ENCODE peak calls at places on chromosomes 16 and 17, in six cellular contexts. J, X, B, N, A and G are unnamed samples.
A peak's percentile ranks its signal among the peaks of the same experiment; 100 is the strongest.

GRCh38 chr16:57621521-57622268 is 6.7 kb upstream of the ADGRG1 start:
- DNase-seq in A (peak; percentile 60), N (no peak), J (no peak), B (no peak), X (no peak), G (peak; percentile 61)

GRCh38 chr17:30415491-30415890 is 36.8 kb downstream of the CPD start:
- DNase-seq in N (no peak), X (no peak), A (no peak), B (no peak), J (no peak), G (no peak)

GRCh38 chr16:30350134-30350871 is 4.8 kb downstream of the CD2BP2 start:
- DNase-seq in N (no peak), B (no peak), J (no peak), X (no peak), A (peak; percentile 4), G (no peak)

GRCh38 chr16:70563571-70563970 is 40.0 kb downstream of the SF3B3 start:
- DNase-seq in N (no peak), J (no peak), X (no peak), B (no peak), A (no peak), G (no peak)

GRCh38 chr16:81088836-81089235 is 7.4 kb downstream of the GCSH start:
- DNase-seq in X (no peak), J (no peak), N (no peak), A (no peak), B (no peak), G (no peak)

GRCh38 chr16:56294014-56294413 is 102.7 kb downstream of the GNAO1 start:
- DNase-seq in B (no peak), J (no peak), X (no peak), N (no peak), A (no peak), G (no peak)

GRCh38 chr16:49085689-49086088 is 195.9 kb downstream of the CBLN1 start:
- DNase-seq in X (peak; percentile 7), A (no peak), N (no peak), B (peak; percentile 45), J (no peak), G (no peak)

GRCh38 chr16:74743668-74744299 is 30.8 kb downstream of the FA2H start:
- DNase-seq in J (peak; percentile 98), A (peak; percentile 80), X (peak; percentile 22), B (no peak), N (peak; percentile 97), G (no peak)

DNA sequence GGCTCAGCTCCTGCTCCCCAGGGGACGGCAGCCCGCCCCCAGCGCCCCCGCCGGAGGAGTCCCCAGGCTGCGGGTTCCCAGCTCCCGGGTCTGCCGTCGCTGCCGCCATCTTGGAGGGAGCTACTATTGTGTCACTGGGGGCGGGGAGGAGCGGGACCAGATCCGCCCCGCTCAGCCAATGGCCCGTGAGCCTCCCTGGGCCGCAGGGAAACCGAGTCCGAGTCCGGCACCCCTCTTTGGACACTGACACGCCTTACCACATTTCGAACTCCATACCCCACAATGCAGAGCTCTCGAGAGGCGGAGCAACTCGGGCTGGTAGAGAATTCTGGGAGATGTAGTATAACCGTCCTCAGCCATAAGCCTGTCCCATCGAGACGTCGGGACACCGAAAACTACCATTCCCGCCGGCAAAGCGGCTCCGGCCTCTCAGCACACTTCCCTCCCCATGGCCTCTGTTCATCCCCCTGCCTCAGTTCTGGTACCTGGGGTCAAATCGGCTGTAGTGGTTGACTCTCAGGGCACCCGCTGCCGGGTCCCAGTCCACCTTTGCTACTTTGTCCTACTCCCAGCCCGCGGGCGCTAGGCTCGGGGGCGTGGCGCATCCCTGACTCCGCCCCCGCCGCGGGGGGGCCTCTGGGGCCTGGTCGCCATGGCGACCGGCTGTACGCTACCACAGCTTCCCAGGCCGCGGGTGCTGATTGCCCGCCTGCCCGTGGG is at the start of the genes RANBP10 and TSNAXIP1:
- DNase-seq in J (peak; percentile 94), B (peak; percentile 99), X (peak; percentile 95), N (peak; percentile 97), A (peak; percentile 99), G (peak; percentile 99)
- TF ChIP-seq POLR2A in J (peak; percentile 79), B (peak; percentile 74), X (peak; percentile 83), N (peak; percentile 60), A (no peak), G (peak; percentile 75)

GRCh38 chr17:63425478-63425877 is 20.6 kb downstream of the CYB561 start:
- DNase-seq in B (no peak), A (peak; percentile 87), N (peak; percentile 78), X (peak; percentile 90), J (peak; percentile 86), G (peak; percentile 88)
- TF ChIP-seq EP300 in B (no peak), A (no peak), N (no peak), X (no peak), J (no peak), G (no peak)

GRCh38 chr17:76237859-76238313 is 2.4 kb downstream of the RNF157 start:
- DNase-seq in J (no peak), X (no peak), A (no peak), N (no peak), B (no peak), G (peak; percentile 8)

GRCh38 chr17:76241205-76241539 is 879 bp upstream of the RNF157 start:
- DNase-seq in A (peak; percentile 67), J (no peak), X (peak; percentile 41), N (peak; percentile 48), B (no peak), G (peak; percentile 82)

GRCh38 chr17:76239538-76240274 is 587 bp downstream of the RNF157 start:
- DNase-seq in J (no peak), B (no peak), X (no peak), A (peak; percentile 45), N (no peak), G (peak; percentile 53)

GRCh38 chr17:76240461-76241204 is at the start of gene RNF157:
- DNase-seq in J (peak; percentile 81), N (peak; percentile 66), A (peak; percentile 69), B (no peak), X (no peak), G (peak; percentile 80)

GRCh38 chr17:76238847-76239537 is 1.3 kb downstream of the RNF157 start:
- DNase-seq in A (no peak), J (no peak), N (no peak), X (no peak), B (no peak), G (no peak)
- H3K4me3 ChIP-seq in A (no peak overlapping the region), J (no peak overlapping the region), N (peak overlapping the region; percentile 55), X (no peak overlapping the region), B (peak overlapping the region; percentile 64), G (no peak overlapping the region)

GRCh38 chr17:35390663-35391062 is 17.2 kb upstream of the SLFN11 start:
- DNase-seq in X (no peak), J (no peak), A (no peak), B (no peak), N (no peak), G (no peak)
- TF ChIP-seq POLR2A in X (no peak), J (no peak), A (no peak), B (no peak), N (no peak), G (no peak)

GRCh38 chr17:41500131-41500911 is 5.1 kb downstream of the KRT13 start:
- DNase-seq in X (no peak), J (peak; percentile 61), A (no peak), B (no peak), N (no peak), G (no peak)
- TF ChIP-seq EP300 in X (no peak), J (no peak), A (no peak), B (no peak), N (no peak), G (no peak)

DNA sequence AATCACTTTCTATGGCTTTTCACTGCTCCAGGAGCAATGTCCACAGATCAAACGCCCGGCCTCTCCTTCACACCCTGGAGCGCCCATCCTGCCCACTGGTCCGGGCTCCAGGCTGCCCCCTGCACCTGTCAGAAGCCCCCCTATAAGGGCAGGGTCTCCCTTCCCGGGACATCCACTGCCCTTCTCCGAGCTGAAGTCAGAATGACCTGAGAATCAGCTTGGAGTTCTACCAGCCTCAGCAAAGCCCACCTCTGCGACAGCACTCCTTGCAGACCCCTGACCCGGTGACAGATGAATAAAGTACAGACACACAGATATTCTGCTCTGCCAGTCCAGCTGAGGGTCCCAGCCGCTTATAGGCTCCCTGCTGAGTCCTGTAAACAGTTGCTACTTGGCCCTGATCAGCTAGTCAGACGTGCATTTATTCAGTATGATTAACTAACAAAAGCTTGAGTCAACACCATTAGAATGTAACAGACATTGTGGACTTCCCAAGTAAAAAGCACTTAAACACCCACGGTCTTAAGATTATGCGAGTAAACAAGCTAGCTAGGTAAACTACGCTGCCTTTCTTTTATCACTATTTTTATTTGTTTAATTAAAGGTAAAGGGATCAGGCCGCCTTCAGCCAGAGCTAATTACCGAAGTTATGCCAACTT is 4.8 kb downstream of the SLC7A5 start:
- DNase-seq in X (no peak), J (no peak), A (no peak), N (no peak), B (no peak), G (no peak)
- H3K4me3 ChIP-seq in X (no peak overlapping the region), J (peak overlapping the region; percentile 77), A (no peak overlapping the region), N (peak overlapping the region; percentile 4), B (no peak overlapping the region), G (no peak overlapping the region)

DNA sequence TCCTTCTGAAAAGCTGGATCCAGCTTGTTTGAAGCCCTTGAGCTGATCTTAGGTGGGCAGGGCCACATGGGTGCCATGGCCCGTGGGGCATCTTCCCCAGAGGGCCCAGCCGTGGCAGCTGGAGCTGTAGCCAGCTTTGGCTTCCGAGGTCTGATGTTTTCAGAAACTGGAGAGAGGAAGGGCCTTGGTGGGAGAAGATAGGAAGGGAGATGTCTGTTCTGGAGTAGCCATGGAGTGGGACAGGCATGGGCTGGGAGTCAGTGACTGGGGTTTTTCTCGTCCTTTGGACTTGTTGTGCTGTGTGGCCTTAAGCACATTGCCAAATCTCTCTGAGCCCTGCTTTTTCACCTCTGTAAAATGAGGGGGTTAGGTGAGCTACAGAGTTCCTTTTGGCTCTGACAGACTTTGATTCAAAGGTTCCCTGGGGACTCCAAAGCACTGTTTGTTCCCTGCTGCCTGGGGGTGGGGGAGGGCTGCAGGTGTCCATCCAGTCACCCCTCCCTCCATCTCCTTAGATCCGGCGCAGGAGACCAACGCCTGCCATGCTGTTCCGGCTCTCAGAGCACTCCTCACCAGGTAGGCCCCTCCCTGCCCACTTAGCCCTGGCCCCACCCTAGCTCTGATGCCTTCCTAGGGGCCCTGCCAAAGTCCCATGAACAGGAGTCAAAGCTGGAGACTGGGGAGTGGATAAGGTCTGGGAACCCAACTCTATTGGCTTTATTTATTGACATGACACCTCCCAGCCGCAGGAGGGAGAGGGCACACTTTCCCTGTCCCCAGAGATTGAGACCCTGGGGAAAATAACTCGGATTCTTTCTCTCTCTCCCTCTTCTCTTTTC is 2.1 kb downstream of the PPP1R1B start:
- DNase-seq in N (peak; percentile 49), B (no peak), J (no peak), X (no peak), A (no peak), G (no peak)
- TF ChIP-seq POLR2A in N (no peak), B (no peak), J (no peak), X (no peak), A (no peak), G (no peak)